ENCODE peak calls at places on chromosome 16, in four cellular contexts. H is psoas muscle; Q is aorta; A is effector memory CD4-positive, alpha-beta T cell. M is an unnamed sample.
A peak's percentile ranks its signal among the peaks of the same experiment; 100 is the strongest.

GRCh38 chr16:79047337-79047736 is 553.2 kb downstream of the MAF start:
- DNase-seq in Q (no peak), H (no peak), A (no peak), M (no peak)

GRCh38 chr16:8644513-8645140 is 23.1 kb downstream of the METTL22 start:
- DNase-seq in H (no peak), A (no peak), Q (no peak), M (peak; percentile 14)

GRCh38 chr16:75559564-75560372 is 3.7 kb upstream of the TMEM231 start:
- DNase-seq in H (no peak), A (no peak), Q (no peak), M (no peak)

GRCh38 chr16:72561-73537 is at the start of gene RHBDF1:
- DNase-seq in A (no peak), H (peak; percentile 72), Q (peak; percentile 91), M (no peak)

GRCh38 chr16:680967-681745 is 946 bp downstream of the STUB1 start:
- DNase-seq in H (peak; percentile 68), Q (no peak), A (no peak), M (peak; percentile 59)

GRCh38 chr16:49603956-49604355 is 230.4 kb downstream of the C16orf78 start:
- DNase-seq in A (no peak), H (no peak), Q (no peak), M (no peak)

GRCh38 chr16:75294773-75295172 is 43.3 kb upstream of the BCAR1 start:
- DNase-seq in H (no peak), Q (peak; percentile 46), A (no peak), M (no peak)

GRCh38 chr16:22098538-22099255 is 6.4 kb downstream of the VWA3A start:
- DNase-seq in H (no peak), A (no peak), Q (no peak), M (no peak)

GRCh38 chr16:69672998-69673713 is 53.2 kb downstream of the NQO1 start:
- DNase-seq in H (no peak), A (no peak), Q (no peak), M (no peak)

GRCh38 chr16:68236804-68237242 is 896 bp upstream of the ESRP2 start:
- DNase-seq in A (no peak), H (no peak), Q (no peak), M (no peak)

DNA sequence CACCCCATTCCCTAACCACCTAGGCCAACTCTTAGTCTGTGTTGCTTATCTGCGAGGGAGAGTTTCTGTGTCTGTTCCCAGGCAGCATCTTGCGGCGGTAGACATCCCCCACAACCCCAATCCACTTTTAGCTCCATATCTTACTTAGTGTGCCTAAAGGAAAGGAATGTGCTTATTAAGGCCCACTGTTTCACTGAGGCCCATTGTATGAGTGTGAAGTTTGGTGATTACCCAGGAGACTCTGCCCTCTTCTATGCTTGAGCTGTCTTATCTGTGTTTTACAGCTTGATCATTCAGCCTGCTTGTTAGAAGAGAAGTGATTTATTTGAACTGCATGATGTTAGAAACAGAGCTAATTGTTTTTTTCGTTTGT is 10.3 kb upstream of the MLYCD start:
- DNase-seq in A (no peak), Q (no peak), H (no peak), M (no peak)
- H3K27ac ChIP-seq in A (no peak overlapping the region), Q (no peak overlapping the region), H (no peak overlapping the region), M (no peak overlapping the region)

GRCh38 chr16:4380131-4381063 is 8.7 kb downstream of the VASN start:
- DNase-seq in H (peak; percentile 15), A (no peak), Q (peak; percentile 87), M (no peak)
- H3K27ac ChIP-seq in H (peak overlapping the region; percentile 68), A (no peak overlapping the region), Q (peak overlapping the region; percentile 60), M (peak overlapping the region; percentile 17)

GRCh38 chr16:87490091-87490798 is 2.6 kb downstream of the ZCCHC14 start:
- DNase-seq in H (no peak), Q (no peak), A (no peak), M (no peak)
- H3K27ac ChIP-seq in H (peak overlapping the region; percentile 36), Q (no peak overlapping the region), A (peak overlapping the region; percentile 74), M (no peak overlapping the region)

GRCh38 chr16:50741808-50742520 is at the start of gene CYLD:
- DNase-seq in A (peak; percentile 100), H (peak; percentile 100), Q (peak; percentile 100), M (peak; percentile 99)

GRCh38 chr16:50741225-50741807 is 570 bp upstream of the CYLD start:
- DNase-seq in A (no peak), Q (no peak), H (no peak), M (no peak)

GRCh38 chr16:50740747-50741146 is 1.1 kb upstream of the CYLD start:
- DNase-seq in Q (no peak), H (no peak), A (no peak), M (no peak)

GRCh38 chr16:50743575-50744225 is 1.8 kb downstream of the CYLD start:
- DNase-seq in A (no peak), Q (no peak), H (no peak), M (no peak)

DNA sequence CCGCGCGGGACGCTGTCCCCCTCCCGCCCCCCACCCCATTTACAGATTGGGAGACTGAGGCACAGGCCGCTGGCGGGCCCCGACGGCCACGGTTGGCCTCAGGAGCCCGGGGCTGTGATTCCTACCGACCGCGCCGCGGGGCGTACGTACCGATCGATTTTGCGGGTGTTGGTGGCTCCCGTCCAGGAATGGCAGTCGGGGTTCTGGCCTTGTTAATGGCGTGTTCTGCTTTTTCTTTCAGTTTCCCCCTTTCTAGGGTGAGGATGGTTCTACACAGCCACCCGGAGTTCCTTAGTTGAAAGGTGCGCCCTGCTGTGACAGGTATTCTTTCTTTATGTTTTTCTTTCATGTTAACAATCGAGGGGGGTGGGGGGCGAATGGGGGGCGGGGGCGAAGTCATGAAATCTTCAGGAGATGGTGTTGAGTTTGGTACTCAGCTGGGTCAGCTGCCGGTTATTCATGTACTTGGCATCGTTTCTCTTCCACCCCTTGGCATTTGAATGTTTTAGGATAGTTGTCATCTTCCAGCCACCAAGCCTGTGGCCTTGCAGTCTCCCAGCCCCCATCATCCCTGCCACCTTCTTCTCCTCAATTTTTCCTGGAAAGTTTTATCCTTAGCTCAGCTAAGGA is 750 bp downstream of the CYLD start:
- DNase-seq in A (peak; percentile 49), H (peak; percentile 27), Q (no peak), M (no peak)
- H3K27ac ChIP-seq in A (peak overlapping the region; percentile 99), H (peak overlapping the region; percentile 94), Q (peak overlapping the region; percentile 89), M (peak overlapping the region; percentile 91)

GRCh38 chr16:46901709-46902108 is 17.5 kb downstream of the GPT2 start:
- DNase-seq in A (no peak), H (no peak), Q (no peak), M (no peak)
- H3K27ac ChIP-seq in A (no peak overlapping the region), H (no peak overlapping the region), Q (no peak overlapping the region), M (no peak overlapping the region)

M was measured in substantia nigra.